ENCODE peak calls at places on chromosomes 6 and 20, in four cellular contexts. N, U, E and G are unnamed samples.

GRCh38 chr6:97947841-97948240 is 664.8 kb upstream of the MMS22L start:
- DNase-seq in U (peak), N (peak), E (no peak), G (peak)

GRCh38 chr20:49888341-49889244 is 26.7 kb downstream of the SPATA2 start:
- DNase-seq in U (peak), N (peak), E (peak), G (peak)

GRCh38 chr6:106083618-106084017 is 2.5 kb upstream of the PRDM1 start:
- DNase-seq in E (no peak), U (no peak), N (no peak), G (no peak)

GRCh38 chr6:167817729-167818128 is 9.0 kb upstream of the AFDN start:
- DNase-seq in E (no peak), N (no peak), U (no peak), G (no peak)

GRCh38 chr6:161274488-161274858 is 612 bp upstream of the AGPAT4 start:
- DNase-seq in N (no peak), E (no peak), U (no peak), G (no peak)

GRCh38 chr6:52519618-52520017 is 57.2 kb downstream of the TRAM2 start:
- DNase-seq in U (no peak), E (no peak), N (no peak), G (no peak)

GRCh38 chr20:23050847-23051627 is 1.6 kb upstream of the THBD start:
- DNase-seq in E (peak), U (peak), N (peak), G (peak)

GRCh38 chr6:106629859-106630163 is 433 bp downstream of the QRSL1 start:
- DNase-seq in E (no peak), U (no peak), N (no peak), G (no peak)

GRCh38 chr20:33815671-33816070 is 4.5 kb downstream of the CHMP4B start:
- DNase-seq in E (no peak), N (no peak), U (no peak), G (no peak)

GRCh38 chr6:106050538-106050937 is 35.6 kb upstream of the PRDM1 start:
- DNase-seq in E (no peak), U (no peak), N (no peak), G (no peak)

GRCh38 chr6:81853975-81854374 is 101.5 kb upstream of the TENT5A start:
- DNase-seq in E (no peak), N (no peak), U (no peak), G (no peak)

GRCh38 chr6:81465859-81466258 is 286.6 kb downstream of the TENT5A start:
- DNase-seq in N (peak), U (no peak), E (no peak), G (peak)

GRCh38 chr20:9460518-9460917 is 53.9 kb upstream of the LAMP5 start:
- DNase-seq in E (no peak), U (no peak), N (peak), G (peak)

GRCh38 chr6:28354688-28355554 is 5.2 kb downstream of the ZKSCAN3 start:
- DNase-seq in N (no peak), E (no peak), U (no peak), G (no peak)

GRCh38 chr6:105099371-105099770 is 80.4 kb downstream of the POPDC3 start:
- DNase-seq in N (no peak), U (no peak), E (no peak), G (no peak)

GRCh38 chr6:108616544-108616943 is 55.8 kb downstream of the FOXO3 start:
- DNase-seq in U (no peak), N (no peak), E (no peak), G (peak)

GRCh38 chr6:91088515-91088914 is 501.6 kb upstream of the MAP3K7 start:
- DNase-seq in E (no peak), N (no peak), U (no peak), G (no peak)

GRCh38 chr6:5302995-5303622 is 41.8 kb downstream of the FARS2 start:
- DNase-seq in E (peak), U (peak), N (peak), G (peak)

GRCh38 chr20:62350098-62350628 is 16.9 kb downstream of the LAMA5 start:
- DNase-seq in E (peak), U (no peak), N (no peak), G (no peak)

GRCh38 chr6:34146801-34147592 is 1.1 kb upstream of the GRM4 start:
- DNase-seq in E (no peak), N (peak), U (no peak), G (peak)

GRCh38 chr20:52130406-52130805 is 61.2 kb downstream of the ZFP64 start:
- DNase-seq in U (no peak), N (no peak), E (no peak), G (peak)

GRCh38 chr6:104281370-104281769 is 578.3 kb downstream of the HACE1 start:
- DNase-seq in N (no peak), E (no peak), U (no peak), G (no peak)

GRCh38 chr6:111846511-111847409 is 26.5 kb downstream of the FYN start:
- DNase-seq in N (no peak), U (peak), E (no peak), G (no peak)

GRCh38 chr20:47521059-47521808 is 19.5 kb downstream of the NCOA3 start:
- DNase-seq in N (no peak), E (no peak), U (no peak), G (no peak)

GRCh38 chr6:2190661-2191389 is 54.6 kb downstream of the GMDS start:
- DNase-seq in U (no peak), E (no peak), N (no peak), G (no peak)

GRCh38 chr6:158149641-158150040 is 18.4 kb downstream of the SERAC1 start:
- DNase-seq in U (no peak), E (no peak), N (peak), G (peak)

GRCh38 chr6:29676981-29677601 is 3.9 kb downstream of the ZFP57 start:
- DNase-seq in U (no peak), E (no peak), N (peak), G (peak)

GRCh38 chr6:168908887-168909286 is 344.8 kb downstream of the THBS2 start:
- DNase-seq in U (no peak), N (peak), E (no peak), G (peak)
- TF ChIP-seq CTCF in U (no peak), N (peak), E (no peak), G (peak)

DNA sequence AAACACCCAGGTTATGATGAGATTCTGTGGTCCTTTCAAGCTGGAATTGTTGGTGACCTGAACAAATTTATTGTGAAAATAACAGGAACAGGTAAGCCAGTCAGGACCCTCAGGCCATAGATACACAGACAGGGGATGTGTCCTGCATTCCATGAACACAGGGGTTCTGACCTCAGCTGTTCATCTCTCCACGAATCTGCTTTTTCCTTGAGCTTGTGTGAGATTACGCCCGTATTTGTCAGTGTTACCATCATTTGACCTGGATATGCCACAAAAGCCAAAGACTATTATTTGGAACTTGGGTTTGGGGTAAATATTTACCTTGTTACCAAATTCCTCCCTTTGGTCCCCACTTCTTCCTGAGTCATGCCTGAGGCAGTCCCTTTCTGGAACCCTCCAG is 288.9 kb downstream of the PREX1 start:
- DNase-seq in U (no peak), N (no peak), E (no peak), G (no peak)
- H3K4me3 ChIP-seq in U (no peak), N (no peak), E (no peak), G (no peak)

DNA sequence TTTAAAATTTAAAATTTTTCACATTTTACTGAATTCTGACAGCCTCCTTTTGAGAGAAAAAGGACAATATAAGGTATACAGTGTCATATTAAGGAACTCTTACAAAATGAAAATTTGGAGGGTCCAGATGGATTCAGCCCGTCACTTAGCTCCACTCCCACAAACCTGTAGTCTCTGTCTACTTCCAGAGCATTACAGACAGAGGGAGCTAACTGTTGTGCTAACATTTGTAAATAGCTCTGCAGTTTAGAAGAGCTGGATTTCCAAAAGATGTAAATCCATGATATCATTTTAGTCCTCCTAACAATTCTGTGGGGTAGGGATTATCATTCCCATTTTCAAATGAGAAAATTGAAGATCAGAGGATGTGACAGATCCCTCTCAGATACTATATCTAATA is 16.1 kb upstream of the SERINC3 start:
- DNase-seq in U (no peak), E (no peak), N (no peak), G (peak)
- TF ChIP-seq CTCF in U (peak), E (no peak), N (peak), G (peak)

GRCh38 chr6:163463795-163464194 is 49.3 kb downstream of the QKI start:
- DNase-seq in N (no peak), U (no peak), E (no peak), G (no peak)
- H3K4me3 ChIP-seq in N (no peak), U (no peak), E (no peak), G (no peak)

DNA sequence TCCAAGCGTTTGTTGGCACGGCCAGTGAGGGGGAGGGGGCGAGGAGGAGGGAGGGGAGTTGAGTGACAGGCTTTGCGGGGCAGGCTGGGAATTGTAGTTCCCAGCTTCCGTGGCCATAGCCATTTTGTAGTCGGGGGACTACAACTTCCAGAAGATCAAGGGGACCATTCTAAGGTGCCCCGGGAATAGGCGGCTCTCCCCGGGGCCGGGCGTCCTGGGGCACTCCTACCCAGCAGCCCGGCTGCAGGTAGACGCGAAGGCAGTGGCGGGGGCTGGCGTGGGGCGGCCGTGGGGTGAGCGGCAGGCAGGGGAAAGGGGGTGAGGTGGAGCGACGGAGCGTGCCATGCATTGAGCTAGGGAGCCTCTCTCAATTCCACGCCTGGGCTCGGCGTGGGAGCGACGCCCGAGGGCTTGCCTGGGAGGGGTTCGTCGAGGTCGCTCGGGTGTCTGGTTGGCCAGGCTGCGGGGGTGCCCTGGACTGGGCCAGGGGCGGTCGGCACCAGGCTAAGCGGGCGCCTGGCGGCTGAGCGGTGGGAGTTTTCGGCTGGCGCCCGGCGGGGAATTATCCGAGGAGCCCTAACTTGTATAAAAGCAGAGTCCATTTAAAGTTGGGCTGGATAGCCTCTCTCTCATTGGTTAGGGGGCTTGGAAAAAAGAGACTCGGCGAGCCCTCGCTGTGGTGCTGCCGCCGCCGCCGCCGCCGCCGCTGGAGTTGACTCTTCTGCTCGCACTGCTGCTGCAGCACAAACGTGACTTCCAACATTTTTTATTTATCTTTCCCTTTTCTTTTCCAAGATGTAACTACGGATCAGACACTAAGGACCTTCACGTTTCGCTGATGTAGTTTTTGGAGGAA is at the start of gene JARID2:
- DNase-seq in U (peak), N (peak), E (peak), G (peak)
- TF ChIP-seq CTCF in U (peak), N (no peak), E (peak), G (no peak)

GRCh38 chr6:165805604-165806003 is 142.6 kb upstream of the PDE10A start:
- DNase-seq in U (no peak), E (no peak), N (no peak), G (peak)

GRCh38 chr6:165804331-165805066 is 141.5 kb upstream of the PDE10A start:
- DNase-seq in U (no peak), N (no peak), E (no peak), G (peak)

GRCh38 chr6:165806126-165806810 is 143.2 kb upstream of the PDE10A start:
- DNase-seq in U (peak), E (no peak), N (no peak), G (no peak)

GRCh38 chr6:165807249-165807951 is 144.4 kb upstream of the PDE10A start:
- DNase-seq in N (no peak), E (no peak), U (no peak), G (no peak)

GRCh38 chr6:165805067-165805525 is 142.1 kb upstream of the PDE10A start:
- DNase-seq in E (no peak), N (no peak), U (no peak), G (no peak)
- H3K4me3 ChIP-seq in E (no peak), N (no peak), U (peak), G (peak)

DNA sequence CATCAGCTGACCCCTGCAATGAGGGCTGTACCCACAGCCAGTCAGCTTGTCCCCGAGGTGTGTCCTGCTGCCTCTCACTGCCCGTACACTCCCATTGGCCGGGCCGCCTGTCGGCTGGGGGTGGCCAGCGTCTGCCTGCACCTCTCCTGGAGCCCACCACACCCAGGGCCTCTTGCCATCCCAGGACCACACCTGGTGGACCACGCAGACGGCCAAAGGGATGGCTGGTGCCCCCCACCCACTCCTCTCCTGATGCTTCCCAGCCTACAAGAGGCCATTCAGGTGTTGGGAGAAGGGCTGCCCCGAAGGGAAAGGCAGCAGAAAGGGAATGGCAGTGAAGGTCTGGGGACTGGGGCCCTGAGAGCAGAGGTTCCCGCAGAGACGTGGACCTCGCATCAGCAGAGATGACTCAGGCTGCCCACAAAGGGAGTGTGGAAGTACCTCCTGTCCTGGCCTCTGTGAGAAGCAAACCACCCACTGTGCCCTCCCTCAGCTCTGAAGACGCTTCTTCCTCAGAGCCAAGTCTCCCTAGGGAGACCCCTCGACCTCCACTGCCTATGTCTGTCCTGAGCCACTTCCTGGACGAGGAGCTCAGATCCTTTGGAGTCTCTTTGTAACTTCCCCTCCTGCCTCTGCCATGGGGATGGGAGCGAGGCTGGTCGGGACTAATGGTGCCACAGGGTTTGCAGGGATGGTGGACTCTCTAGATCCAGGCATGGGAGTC is 60.9 kb downstream of the PYGB start:
- DNase-seq in N (peak), U (no peak), E (no peak), G (peak)
- TF ChIP-seq CTCF in N (no peak), U (no peak), E (no peak), G (no peak)

DNA sequence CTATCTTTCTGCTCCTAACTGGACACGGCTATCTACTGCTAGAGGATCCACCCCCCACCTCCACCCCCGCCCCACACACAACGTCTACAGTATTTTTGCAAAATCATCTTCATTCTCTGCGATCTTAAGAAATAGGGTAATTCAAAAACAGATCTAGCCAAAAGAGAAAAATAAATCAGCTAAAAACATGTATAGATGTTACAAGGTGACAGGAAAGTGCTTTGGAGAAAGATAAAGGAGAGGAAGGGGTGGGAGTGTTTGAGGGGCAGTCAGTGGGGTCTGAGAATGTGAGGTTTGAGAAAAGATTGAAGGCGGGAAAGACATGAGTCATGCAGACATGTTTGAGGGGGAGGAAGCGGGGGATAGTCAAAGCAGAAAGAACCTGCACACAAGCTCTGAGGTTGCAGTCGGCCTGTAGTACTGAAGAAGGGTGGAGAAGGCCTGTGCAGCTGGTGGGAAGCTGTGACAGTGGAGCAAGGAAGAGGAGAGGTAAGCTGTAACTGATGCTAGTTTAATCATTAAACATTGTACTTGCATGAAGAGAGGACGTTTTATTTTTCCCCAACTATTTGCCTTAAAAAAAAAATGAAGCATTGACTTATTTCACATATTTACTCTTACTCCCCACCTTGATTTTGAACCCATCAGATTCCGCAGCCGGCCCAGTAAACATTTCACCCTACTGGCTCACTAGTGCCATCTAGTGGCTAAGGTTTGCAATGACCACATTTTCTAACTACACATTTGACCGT is 332.6 kb downstream of the ADGRB3 start:
- DNase-seq in U (peak), N (peak), E (peak), G (peak)
- H3K4me3 ChIP-seq in U (no peak), N (no peak), E (no peak), G (no peak)

DNA sequence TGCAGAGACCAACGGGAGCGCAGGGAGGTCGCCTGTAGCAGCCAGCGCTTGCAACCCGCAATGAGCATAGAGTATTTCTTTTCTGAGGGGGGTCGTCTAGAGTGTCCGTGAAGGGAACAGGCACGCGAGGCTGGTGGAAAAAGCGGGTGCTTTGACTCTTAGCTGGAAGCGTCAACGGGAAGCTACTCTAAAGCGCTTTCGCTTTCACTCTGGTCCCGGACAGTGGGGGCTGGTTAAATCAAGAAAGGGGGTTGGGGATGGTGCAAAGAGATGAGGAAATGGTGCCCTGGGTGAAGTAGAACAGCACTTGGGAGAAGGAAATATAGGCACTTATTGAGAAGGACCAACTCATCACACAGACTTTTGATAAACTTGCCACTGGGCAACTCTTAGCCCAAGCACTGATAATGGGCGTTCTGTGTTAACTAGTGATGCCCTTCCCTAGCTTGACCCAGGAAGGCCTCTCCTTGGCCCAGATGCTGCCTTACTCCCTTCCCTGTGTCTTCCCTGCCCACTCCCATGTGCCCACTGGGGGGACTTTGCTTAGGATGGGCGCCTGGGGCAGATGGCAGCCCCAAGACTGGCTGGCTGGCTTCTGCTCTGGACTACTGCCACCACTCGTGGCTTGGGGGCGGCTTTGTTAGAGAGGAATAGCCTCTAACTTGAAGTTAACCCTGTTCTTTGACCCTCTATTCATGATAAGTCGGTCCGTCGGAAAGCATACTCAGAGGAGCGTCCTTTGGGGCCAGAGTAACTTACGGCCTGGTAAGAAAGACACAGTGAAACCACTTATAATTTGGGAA is 585 bp downstream of the PSMB9 start:
- DNase-seq in N (peak), U (peak), E (peak), G (peak)
- TF ChIP-seq CTCF in N (no peak), U (no peak), E (no peak), G (no peak)

DNA sequence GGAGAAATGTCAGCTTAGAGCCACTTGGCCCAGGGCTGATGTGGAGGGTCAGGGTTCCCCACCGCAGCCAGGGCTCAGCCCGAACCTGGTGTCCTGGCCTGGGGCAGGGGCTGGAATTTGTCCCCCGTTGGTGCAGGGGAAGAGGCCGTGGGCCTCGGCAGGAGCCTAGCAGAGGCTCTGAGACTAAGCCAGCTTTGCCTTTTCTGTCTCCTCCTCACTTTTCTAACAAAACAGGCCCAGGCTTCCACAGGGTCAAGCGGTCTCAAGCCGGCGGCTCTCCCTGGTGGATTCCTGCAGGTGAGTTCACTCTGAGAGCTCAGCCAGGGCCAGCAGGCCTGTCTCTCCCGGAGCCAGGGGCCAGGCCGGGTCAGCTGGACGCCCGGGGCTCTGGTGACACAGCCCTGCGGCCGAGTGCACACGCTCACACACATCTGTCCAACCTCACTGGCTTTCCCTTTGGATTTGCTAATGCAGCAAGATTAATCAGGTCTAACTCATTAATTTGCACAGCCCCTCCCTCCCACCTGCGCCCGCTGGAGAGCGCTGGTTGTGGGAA is 2.9 kb upstream of the CHRNA4 start:
- DNase-seq in N (no peak), E (no peak), U (no peak), G (no peak)
- H3K4me3 ChIP-seq in N (no peak), E (no peak), U (no peak), G (no peak)